ENCODE peak calls at places on chromosome 6, in nine cellular contexts. One of them, this sample, is unnamed.

GRCh38 chr6:56524891-56525703 is 117.6 kb downstream of the DST start:
- DNase-seq in right atrium auricular region: no peak
- DNase-seq in aorta: no peak
- DNase-seq in NB4: no peak
- DNase-seq in WERI-Rb-1: no peak
- DNase-seq in fibroblast of mammary gland: peak
- DNase-seq in fibroblast of pulmonary artery: peak
- DNase-seq in MM.1S: no peak
- DNase-seq in AG09309: peak
- DNase-seq in this sample: no peak

GRCh38 chr6:69349776-69350175 is 447.0 kb downstream of the LMBRD1 start:
- DNase-seq in WERI-Rb-1: no peak
- DNase-seq in MM.1S: no peak
- DNase-seq in right atrium auricular region: no peak
- DNase-seq in fibroblast of mammary gland: no peak
- DNase-seq in fibroblast of pulmonary artery: no peak
- DNase-seq in NB4: peak
- DNase-seq in aorta: peak
- DNase-seq in AG09309: no peak
- DNase-seq in this sample: no peak

GRCh38 chr6:33633462-33634158 is 12.5 kb downstream of the ITPR3 start:
- DNase-seq in MM.1S: peak
- DNase-seq in fibroblast of pulmonary artery: peak
- DNase-seq in aorta: peak
- DNase-seq in right atrium auricular region: no peak
- DNase-seq in fibroblast of mammary gland: peak
- DNase-seq in NB4: peak
- DNase-seq in WERI-Rb-1: peak
- DNase-seq in AG09309: no peak
- DNase-seq in this sample: peak

GRCh38 chr6:170372380-170373325 is 66.1 kb downstream of the FAM120B start:
- DNase-seq in MM.1S: no peak
- DNase-seq in fibroblast of mammary gland: no peak
- DNase-seq in NB4: no peak
- DNase-seq in fibroblast of pulmonary artery: no peak
- DNase-seq in AG09309: no peak
- DNase-seq in right atrium auricular region: no peak
- DNase-seq in WERI-Rb-1: no peak
- DNase-seq in aorta: no peak
- DNase-seq in this sample: no peak

GRCh38 chr6:52931351-52931750 is 21.9 kb upstream of the GSTA3 start:
- DNase-seq in NB4: no peak
- DNase-seq in AG09309: no peak
- DNase-seq in right atrium auricular region: no peak
- DNase-seq in WERI-Rb-1: peak
- DNase-seq in fibroblast of pulmonary artery: no peak
- DNase-seq in fibroblast of mammary gland: no peak
- DNase-seq in aorta: no peak
- DNase-seq in MM.1S: no peak
- DNase-seq in this sample: no peak

GRCh38 chr6:165308926-165309731 is at the start of gene C6orf118:
- DNase-seq in NB4: peak
- DNase-seq in MM.1S: no peak
- DNase-seq in fibroblast of mammary gland: peak
- DNase-seq in WERI-Rb-1: peak
- DNase-seq in right atrium auricular region: peak
- DNase-seq in AG09309: peak
- DNase-seq in aorta: peak
- DNase-seq in fibroblast of pulmonary artery: peak
- DNase-seq in this sample: peak

GRCh38 chr6:167858086-167858591 is 31.4 kb downstream of the AFDN start:
- DNase-seq in NB4: no peak
- DNase-seq in right atrium auricular region: no peak
- DNase-seq in fibroblast of pulmonary artery: peak
- DNase-seq in MM.1S: no peak
- DNase-seq in WERI-Rb-1: no peak
- DNase-seq in AG09309: peak
- DNase-seq in fibroblast of mammary gland: peak
- DNase-seq in aorta: no peak
- DNase-seq in this sample: no peak

GRCh38 chr6:75217203-75217602 is 11.3 kb upstream of the COL12A1 start:
- DNase-seq in MM.1S: no peak
- DNase-seq in right atrium auricular region: no peak
- DNase-seq in aorta: no peak
- DNase-seq in fibroblast of mammary gland: peak
- DNase-seq in AG09309: no peak
- DNase-seq in WERI-Rb-1: no peak
- DNase-seq in NB4: no peak
- DNase-seq in fibroblast of pulmonary artery: peak
- DNase-seq in this sample: no peak

GRCh38 chr6:169087436-169088046 is 166.1 kb downstream of the THBS2 start:
- DNase-seq in right atrium auricular region: no peak
- DNase-seq in AG09309: no peak
- DNase-seq in NB4: no peak
- DNase-seq in MM.1S: no peak
- DNase-seq in aorta: no peak
- DNase-seq in fibroblast of mammary gland: no peak
- DNase-seq in WERI-Rb-1: no peak
- DNase-seq in fibroblast of pulmonary artery: peak
- DNase-seq in this sample: no peak

GRCh38 chr6:13762648-13763441 is 51.2 kb upstream of the RANBP9 start:
- DNase-seq in AG09309: peak
- DNase-seq in NB4: peak
- DNase-seq in fibroblast of mammary gland: peak
- DNase-seq in right atrium auricular region: no peak
- DNase-seq in fibroblast of pulmonary artery: peak
- DNase-seq in WERI-Rb-1: no peak
- DNase-seq in MM.1S: no peak
- DNase-seq in aorta: no peak
- DNase-seq in this sample: no peak
- H3K4me3 ChIP-seq in AG09309: peak
- H3K4me3 ChIP-seq in NB4: peak
- H3K4me3 ChIP-seq in fibroblast of mammary gland: no peak
- H3K4me3 ChIP-seq in right atrium auricular region: no peak
- H3K4me3 ChIP-seq in fibroblast of pulmonary artery: no peak
- H3K4me3 ChIP-seq in WERI-Rb-1: no peak
- H3K4me3 ChIP-seq in MM.1S: no peak
- H3K4me3 ChIP-seq in aorta: no peak
- H3K4me3 ChIP-seq in this sample: no peak

GRCh38 chr6:27267865-27268444 is 20.5 kb downstream of the PRSS16 start:
- DNase-seq in AG09309: no peak
- DNase-seq in WERI-Rb-1: no peak
- DNase-seq in aorta: no peak
- DNase-seq in NB4: no peak
- DNase-seq in fibroblast of mammary gland: no peak
- DNase-seq in fibroblast of pulmonary artery: no peak
- DNase-seq in right atrium auricular region: no peak
- DNase-seq in MM.1S: no peak
- DNase-seq in this sample: no peak
- H3K4me3 ChIP-seq in AG09309: no peak
- H3K4me3 ChIP-seq in WERI-Rb-1: no peak
- H3K4me3 ChIP-seq in aorta: no peak
- H3K4me3 ChIP-seq in NB4: no peak
- H3K4me3 ChIP-seq in fibroblast of mammary gland: no peak
- H3K4me3 ChIP-seq in fibroblast of pulmonary artery: no peak
- H3K4me3 ChIP-seq in right atrium auricular region: no peak
- H3K4me3 ChIP-seq in MM.1S: no peak
- H3K4me3 ChIP-seq in this sample: no peak

GRCh38 chr6:26475823-26476729 is 18.3 kb downstream of the BTN2A1 start:
- DNase-seq in AG09309: no peak
- DNase-seq in MM.1S: no peak
- DNase-seq in NB4: no peak
- DNase-seq in right atrium auricular region: no peak
- DNase-seq in aorta: no peak
- DNase-seq in fibroblast of mammary gland: peak
- DNase-seq in fibroblast of pulmonary artery: peak
- DNase-seq in WERI-Rb-1: no peak
- DNase-seq in this sample: no peak

GRCh38 chr6:26473758-26474438 is 16.1 kb downstream of the BTN2A1 start:
- DNase-seq in aorta: peak
- DNase-seq in NB4: peak
- DNase-seq in WERI-Rb-1: peak
- DNase-seq in AG09309: peak
- DNase-seq in fibroblast of mammary gland: peak
- DNase-seq in fibroblast of pulmonary artery: peak
- DNase-seq in MM.1S: peak
- DNase-seq in right atrium auricular region: peak
- DNase-seq in this sample: peak

GRCh38 chr6:26473429-26473757 is 15.6 kb downstream of the BTN2A1 start:
- DNase-seq in aorta: no peak
- DNase-seq in WERI-Rb-1: no peak
- DNase-seq in fibroblast of pulmonary artery: no peak
- DNase-seq in AG09309: no peak
- DNase-seq in NB4: no peak
- DNase-seq in MM.1S: no peak
- DNase-seq in right atrium auricular region: no peak
- DNase-seq in fibroblast of mammary gland: no peak
- DNase-seq in this sample: no peak

GRCh38 chr6:26472549-26473245 is 14.9 kb downstream of the BTN2A1 start:
- DNase-seq in fibroblast of pulmonary artery: no peak
- DNase-seq in aorta: no peak
- DNase-seq in AG09309: no peak
- DNase-seq in fibroblast of mammary gland: no peak
- DNase-seq in NB4: no peak
- DNase-seq in right atrium auricular region: no peak
- DNase-seq in WERI-Rb-1: no peak
- DNase-seq in MM.1S: no peak
- DNase-seq in this sample: no peak

DNA sequence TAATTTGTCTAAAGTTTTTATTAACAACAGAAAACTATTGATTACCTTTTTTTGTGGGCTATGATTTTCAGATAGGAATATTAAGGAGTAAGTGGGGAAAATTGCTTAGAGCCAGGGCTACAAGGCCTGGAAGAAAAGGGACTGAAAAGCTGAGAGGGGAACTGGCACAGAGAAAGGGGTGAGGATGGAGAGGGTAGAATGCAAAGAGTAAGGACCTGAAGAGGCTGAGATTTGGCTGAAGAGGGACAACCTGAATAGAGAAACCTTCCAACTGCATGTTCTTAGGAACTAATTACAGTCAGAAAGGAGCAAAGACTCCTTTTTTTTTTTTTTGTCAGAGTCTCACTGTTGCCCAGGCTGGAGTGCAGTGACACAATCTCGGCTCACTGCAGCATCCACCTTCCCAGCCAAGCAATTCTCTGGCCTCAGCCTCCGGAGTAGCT is 16.7 kb downstream of the BTN2A1 start:
- DNase-seq in fibroblast of mammary gland: no peak
- DNase-seq in NB4: no peak
- DNase-seq in aorta: no peak
- DNase-seq in fibroblast of pulmonary artery: no peak
- DNase-seq in right atrium auricular region: no peak
- DNase-seq in MM.1S: no peak
- DNase-seq in AG09309: no peak
- DNase-seq in WERI-Rb-1: no peak
- DNase-seq in this sample: no peak
- H3K4me3 ChIP-seq in fibroblast of mammary gland: peak
- H3K4me3 ChIP-seq in NB4: peak
- H3K4me3 ChIP-seq in aorta: peak
- H3K4me3 ChIP-seq in fibroblast of pulmonary artery: peak
- H3K4me3 ChIP-seq in right atrium auricular region: peak
- H3K4me3 ChIP-seq in MM.1S: peak
- H3K4me3 ChIP-seq in AG09309: peak
- H3K4me3 ChIP-seq in WERI-Rb-1: peak
- H3K4me3 ChIP-seq in this sample: peak

DNA sequence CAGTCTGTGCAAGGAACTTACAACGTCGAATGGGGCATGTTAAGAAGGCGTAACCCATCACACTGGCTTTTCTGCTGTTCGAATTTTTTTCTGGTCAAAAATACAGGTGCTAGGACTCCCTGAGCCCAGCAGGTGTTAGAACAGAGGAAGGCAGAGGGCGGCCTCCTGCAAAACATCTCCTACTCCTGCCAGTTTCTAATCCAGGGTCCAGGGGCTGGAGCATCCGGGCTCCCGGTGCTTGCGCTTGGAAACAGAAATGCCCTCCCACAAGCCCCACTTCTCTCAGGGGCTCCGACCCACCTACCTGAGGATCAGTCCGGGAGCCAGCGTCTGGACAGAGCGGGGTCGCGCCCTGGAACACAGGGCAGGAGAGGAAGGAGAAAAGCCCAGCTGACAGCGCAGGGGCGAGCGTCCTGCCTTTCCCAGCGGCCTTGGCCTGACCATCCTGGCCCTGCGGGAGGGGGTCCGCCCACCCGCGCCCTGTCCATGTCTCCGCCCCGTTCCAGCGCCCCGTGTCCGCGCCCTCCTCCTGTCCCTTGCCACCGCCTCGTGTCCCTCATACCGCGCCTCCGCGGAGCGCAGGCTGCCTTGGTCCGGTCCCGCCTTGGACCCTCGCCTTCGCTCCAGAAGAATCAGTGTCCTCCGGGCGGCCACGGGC is 14.8 kb upstream of the LPA start:
- DNase-seq in fibroblast of mammary gland: no peak
- DNase-seq in right atrium auricular region: no peak
- DNase-seq in MM.1S: no peak
- DNase-seq in NB4: no peak
- DNase-seq in WERI-Rb-1: no peak
- DNase-seq in fibroblast of pulmonary artery: no peak
- DNase-seq in aorta: no peak
- DNase-seq in AG09309: no peak
- DNase-seq in this sample: no peak
- H3K4me3 ChIP-seq in fibroblast of mammary gland: no peak
- H3K4me3 ChIP-seq in right atrium auricular region: no peak
- H3K4me3 ChIP-seq in MM.1S: no peak
- H3K4me3 ChIP-seq in NB4: no peak
- H3K4me3 ChIP-seq in WERI-Rb-1: no peak
- H3K4me3 ChIP-seq in fibroblast of pulmonary artery: no peak
- H3K4me3 ChIP-seq in aorta: no peak
- H3K4me3 ChIP-seq in AG09309: no peak
- H3K4me3 ChIP-seq in this sample: no peak

GRCh38 chr6:141258516-141258915 is 874.2 kb upstream of the GJE1 start:
- DNase-seq in WERI-Rb-1: no peak
- DNase-seq in fibroblast of mammary gland: no peak
- DNase-seq in NB4: no peak
- DNase-seq in MM.1S: no peak
- DNase-seq in right atrium auricular region: no peak
- DNase-seq in aorta: no peak
- DNase-seq in fibroblast of pulmonary artery: no peak
- DNase-seq in AG09309: no peak
- DNase-seq in this sample: no peak

GRCh38 chr6:141259832-141260231 is 872.9 kb upstream of the GJE1 start:
- DNase-seq in fibroblast of mammary gland: peak
- DNase-seq in fibroblast of pulmonary artery: no peak
- DNase-seq in right atrium auricular region: no peak
- DNase-seq in aorta: no peak
- DNase-seq in WERI-Rb-1: no peak
- DNase-seq in AG09309: no peak
- DNase-seq in NB4: no peak
- DNase-seq in MM.1S: no peak
- DNase-seq in this sample: no peak

GRCh38 chr6:141252828-141253608 is 879.7 kb upstream of the GJE1 start:
- DNase-seq in WERI-Rb-1: no peak
- DNase-seq in AG09309: no peak
- DNase-seq in aorta: no peak
- DNase-seq in fibroblast of pulmonary artery: no peak
- DNase-seq in NB4: no peak
- DNase-seq in MM.1S: no peak
- DNase-seq in right atrium auricular region: no peak
- DNase-seq in fibroblast of mammary gland: peak
- DNase-seq in this sample: no peak

DNA sequence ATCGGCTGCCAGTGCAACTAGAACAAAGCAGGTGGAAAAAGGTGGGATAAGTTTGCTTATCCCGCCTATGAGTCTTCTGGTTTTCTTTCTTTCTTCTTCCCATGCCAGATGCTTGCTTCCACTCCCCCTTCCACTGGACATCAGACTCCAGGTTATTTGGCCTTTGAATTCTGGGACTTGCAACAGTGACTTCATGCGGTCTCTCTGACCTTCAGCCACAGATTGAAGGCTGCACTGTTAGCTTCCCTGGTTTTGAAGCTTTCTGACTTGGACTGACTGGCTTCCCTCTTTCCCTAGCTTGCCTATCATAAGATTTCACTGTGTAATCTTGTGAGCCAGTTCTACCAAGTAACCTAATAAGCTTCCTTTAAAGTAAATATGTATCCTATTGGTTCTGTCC is 878.4 kb upstream of the GJE1 start:
- DNase-seq in right atrium auricular region: no peak
- DNase-seq in fibroblast of pulmonary artery: no peak
- DNase-seq in MM.1S: no peak
- DNase-seq in aorta: no peak
- DNase-seq in AG09309: no peak
- DNase-seq in WERI-Rb-1: no peak
- DNase-seq in fibroblast of mammary gland: no peak
- DNase-seq in NB4: no peak
- DNase-seq in this sample: no peak
- H3K4me3 ChIP-seq in right atrium auricular region: no peak
- H3K4me3 ChIP-seq in fibroblast of pulmonary artery: no peak
- H3K4me3 ChIP-seq in MM.1S: no peak
- H3K4me3 ChIP-seq in aorta: no peak
- H3K4me3 ChIP-seq in AG09309: no peak
- H3K4me3 ChIP-seq in WERI-Rb-1: no peak
- H3K4me3 ChIP-seq in fibroblast of mammary gland: no peak
- H3K4me3 ChIP-seq in NB4: no peak
- H3K4me3 ChIP-seq in this sample: no peak

This sample was measured in kidney.